ENCODE peak calls at places on chromosomes 7 and 10, in eight cellular contexts. One of them, this sample, is unnamed.

GRCh38 chr10:102869290-102870198 is at the start of gene AS3MT:
- DNase-seq in CD8-positive, alpha-beta T cell: no peak
- DNase-seq in thyroid gland: peak; percentile 52
- DNase-seq in adrenal gland: peak; percentile 64
- DNase-seq in transverse colon: peak; percentile 22
- DNase-seq in cardiac muscle cell: peak; percentile 82
- DNase-seq in prostate gland: peak; percentile 24
- DNase-seq in Peyer's patch: no peak
- DNase-seq in this sample: peak; percentile 45

GRCh38 chr7:24724451-24725190 is 32.6 kb downstream of the GSDME start:
- DNase-seq in prostate gland: no peak
- DNase-seq in CD8-positive, alpha-beta T cell: peak; percentile 35
- DNase-seq in adrenal gland: no peak
- DNase-seq in thyroid gland: no peak
- DNase-seq in transverse colon: no peak
- DNase-seq in Peyer's patch: peak; percentile 4
- DNase-seq in cardiac muscle cell: no peak
- DNase-seq in this sample: no peak

GRCh38 chr7:112143567-112143966 is 62.6 kb downstream of the DOCK4 start:
- DNase-seq in CD8-positive, alpha-beta T cell: no peak
- DNase-seq in thyroid gland: no peak
- DNase-seq in transverse colon: no peak
- DNase-seq in prostate gland: no peak
- DNase-seq in cardiac muscle cell: no peak
- DNase-seq in Peyer's patch: no peak
- DNase-seq in adrenal gland: no peak
- DNase-seq in this sample: no peak

GRCh38 chr10:26463986-26464385 is 25.8 kb downstream of the APBB1IP start:
- DNase-seq in adrenal gland: no peak
- DNase-seq in Peyer's patch: no peak
- DNase-seq in thyroid gland: no peak
- DNase-seq in cardiac muscle cell: no peak
- DNase-seq in CD8-positive, alpha-beta T cell: no peak
- DNase-seq in prostate gland: no peak
- DNase-seq in transverse colon: no peak
- DNase-seq in this sample: no peak

GRCh38 chr10:71878327-71879034 is 27.4 kb upstream of the PSAP start:
- DNase-seq in CD8-positive, alpha-beta T cell: peak; percentile 61
- DNase-seq in thyroid gland: peak; percentile 49
- DNase-seq in transverse colon: no peak
- DNase-seq in adrenal gland: no peak
- DNase-seq in prostate gland: no peak
- DNase-seq in cardiac muscle cell: no peak
- DNase-seq in Peyer's patch: peak; percentile 63
- DNase-seq in this sample: no peak

GRCh38 chr7:77910124-77910523 is 111.6 kb downstream of the PHTF2 start:
- DNase-seq in thyroid gland: no peak
- DNase-seq in cardiac muscle cell: no peak
- DNase-seq in CD8-positive, alpha-beta T cell: no peak
- DNase-seq in Peyer's patch: no peak
- DNase-seq in transverse colon: no peak
- DNase-seq in prostate gland: peak; percentile 6
- DNase-seq in adrenal gland: no peak
- DNase-seq in this sample: no peak

GRCh38 chr10:63464402-63465292 is 1.1 kb downstream of the JMJD1C start:
- DNase-seq in transverse colon: no peak
- DNase-seq in CD8-positive, alpha-beta T cell: no peak
- DNase-seq in prostate gland: no peak
- DNase-seq in Peyer's patch: no peak
- DNase-seq in cardiac muscle cell: peak; percentile 18
- DNase-seq in adrenal gland: no peak
- DNase-seq in thyroid gland: no peak
- DNase-seq in this sample: no peak

GRCh38 chr7:16918288-16918895 is 36.6 kb upstream of the AGR3 start:
- DNase-seq in cardiac muscle cell: peak; percentile 61
- DNase-seq in Peyer's patch: no peak
- DNase-seq in thyroid gland: peak; percentile 22
- DNase-seq in prostate gland: peak; percentile 28
- DNase-seq in CD8-positive, alpha-beta T cell: no peak
- DNase-seq in transverse colon: no peak
- DNase-seq in adrenal gland: no peak
- DNase-seq in this sample: peak; percentile 21

GRCh38 chr10:110006358-110007170 is 1.2 kb upstream of the ADD3 start:
- DNase-seq in transverse colon: peak; percentile 48
- DNase-seq in prostate gland: no peak
- DNase-seq in thyroid gland: peak; percentile 28
- DNase-seq in Peyer's patch: peak; percentile 38
- DNase-seq in CD8-positive, alpha-beta T cell: no peak
- DNase-seq in adrenal gland: no peak
- DNase-seq in cardiac muscle cell: peak; percentile 18
- DNase-seq in this sample: peak; percentile 54

GRCh38 chr7:99762680-99763327 is 21.2 kb downstream of the CYP3A4 start:
- DNase-seq in Peyer's patch: no peak
- DNase-seq in prostate gland: peak; percentile 51
- DNase-seq in cardiac muscle cell: no peak
- DNase-seq in adrenal gland: peak; percentile 53
- DNase-seq in transverse colon: no peak
- DNase-seq in thyroid gland: no peak
- DNase-seq in CD8-positive, alpha-beta T cell: no peak
- DNase-seq in this sample: peak; percentile 12

GRCh38 chr10:29119374-29119773 is 169.5 kb upstream of the LYZL1 start:
- DNase-seq in thyroid gland: peak; percentile 9
- DNase-seq in Peyer's patch: no peak
- DNase-seq in prostate gland: no peak
- DNase-seq in CD8-positive, alpha-beta T cell: no peak
- DNase-seq in transverse colon: peak; percentile 72
- DNase-seq in cardiac muscle cell: no peak
- DNase-seq in adrenal gland: peak; percentile 25
- DNase-seq in this sample: no peak

GRCh38 chr7:41005381-41005901 is 697.4 kb downstream of the INHBA start:
- DNase-seq in prostate gland: no peak
- DNase-seq in CD8-positive, alpha-beta T cell: no peak
- DNase-seq in transverse colon: no peak
- DNase-seq in cardiac muscle cell: no peak
- DNase-seq in adrenal gland: no peak
- DNase-seq in Peyer's patch: no peak
- DNase-seq in thyroid gland: no peak
- DNase-seq in this sample: no peak

DNA sequence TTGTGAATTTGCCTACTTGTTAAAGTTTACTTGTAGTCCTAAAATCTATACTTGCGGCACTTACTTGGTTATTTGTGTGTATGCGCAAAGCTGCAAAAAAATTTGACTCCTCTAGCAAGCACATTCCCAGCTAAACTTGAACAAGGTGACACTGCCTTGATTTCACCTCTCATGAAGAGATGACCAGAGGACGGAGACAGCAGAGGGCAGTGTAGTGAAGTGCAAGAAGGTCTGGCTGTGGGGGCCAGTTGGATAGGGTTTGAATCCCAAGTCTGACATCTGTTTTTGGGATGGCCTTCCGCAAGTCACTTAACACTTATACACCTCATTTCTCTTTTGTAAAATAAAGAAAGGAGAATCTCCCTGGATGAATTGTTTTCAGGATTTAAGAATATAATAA is 15.7 kb downstream of the SLK start:
- DNase-seq in transverse colon: no peak
- DNase-seq in CD8-positive, alpha-beta T cell: no peak
- DNase-seq in adrenal gland: no peak
- DNase-seq in thyroid gland: no peak
- DNase-seq in Peyer's patch: no peak
- DNase-seq in prostate gland: no peak
- DNase-seq in cardiac muscle cell: peak; percentile 44
- DNase-seq in this sample: peak; percentile 17
- TF ChIP-seq CTCF in transverse colon: no peak
- TF ChIP-seq CTCF in CD8-positive, alpha-beta T cell: no peak
- TF ChIP-seq CTCF in adrenal gland: no peak
- TF ChIP-seq CTCF in thyroid gland: no peak
- TF ChIP-seq CTCF in Peyer's patch: no peak
- TF ChIP-seq CTCF in prostate gland: no peak
- TF ChIP-seq CTCF in cardiac muscle cell: peak; percentile 16
- TF ChIP-seq CTCF in this sample: peak; percentile 34

GRCh38 chr7:114930107-114930521 is 8.2 kb downstream of the MDFIC start:
- DNase-seq in Peyer's patch: no peak
- DNase-seq in transverse colon: no peak
- DNase-seq in cardiac muscle cell: peak; percentile 27
- DNase-seq in CD8-positive, alpha-beta T cell: no peak
- DNase-seq in prostate gland: no peak
- DNase-seq in thyroid gland: no peak
- DNase-seq in adrenal gland: no peak
- DNase-seq in this sample: no peak

GRCh38 chr7:114929570-114929969 is 7.7 kb downstream of the MDFIC start:
- DNase-seq in adrenal gland: no peak
- DNase-seq in thyroid gland: no peak
- DNase-seq in Peyer's patch: no peak
- DNase-seq in cardiac muscle cell: no peak
- DNase-seq in prostate gland: no peak
- DNase-seq in transverse colon: no peak
- DNase-seq in CD8-positive, alpha-beta T cell: no peak
- DNase-seq in this sample: no peak

GRCh38 chr7:114933665-114934064 is 11.8 kb downstream of the MDFIC start:
- DNase-seq in cardiac muscle cell: no peak
- DNase-seq in Peyer's patch: no peak
- DNase-seq in thyroid gland: no peak
- DNase-seq in adrenal gland: no peak
- DNase-seq in prostate gland: no peak
- DNase-seq in transverse colon: no peak
- DNase-seq in CD8-positive, alpha-beta T cell: no peak
- DNase-seq in this sample: no peak

GRCh38 chr7:114930829-114931655 is 9.1 kb downstream of the MDFIC start:
- DNase-seq in Peyer's patch: no peak
- DNase-seq in prostate gland: no peak
- DNase-seq in CD8-positive, alpha-beta T cell: no peak
- DNase-seq in cardiac muscle cell: no peak
- DNase-seq in transverse colon: no peak
- DNase-seq in thyroid gland: no peak
- DNase-seq in adrenal gland: no peak
- DNase-seq in this sample: no peak

DNA sequence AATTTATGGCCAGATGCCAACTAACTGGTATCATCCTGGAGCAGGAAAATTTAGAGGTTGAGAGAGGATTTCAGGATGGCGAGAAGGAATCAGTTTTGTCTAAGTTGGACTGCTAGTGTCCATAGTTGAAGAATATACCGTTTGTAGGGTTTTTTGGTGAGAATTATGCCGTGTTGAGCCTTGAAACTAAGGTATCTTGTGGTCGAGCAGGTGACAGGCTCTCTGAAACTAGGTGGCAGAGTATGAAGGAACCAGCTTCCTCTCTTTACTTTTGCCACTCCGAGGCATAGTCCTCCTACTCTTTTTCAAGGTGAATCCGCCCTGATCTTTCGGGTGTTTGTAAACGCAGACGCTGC is 9.7 kb downstream of the MDFIC start:
- DNase-seq in thyroid gland: no peak
- DNase-seq in cardiac muscle cell: no peak
- DNase-seq in adrenal gland: no peak
- DNase-seq in CD8-positive, alpha-beta T cell: no peak
- DNase-seq in prostate gland: no peak
- DNase-seq in transverse colon: peak; percentile 32
- DNase-seq in Peyer's patch: peak; percentile 61
- DNase-seq in this sample: no peak
- H3K4me1 ChIP-seq in thyroid gland: peaks cover 64% of the 10 kb centered on the region
- H3K4me1 ChIP-seq in cardiac muscle cell: peaks cover 14% of the 10 kb centered on the region
- H3K4me1 ChIP-seq in adrenal gland: peaks cover 16% of the 10 kb centered on the region
- H3K4me1 ChIP-seq in CD8-positive, alpha-beta T cell: peaks cover 72% of the 10 kb centered on the region
- H3K4me1 ChIP-seq in prostate gland: no peaks in the 10 kb centered on the region
- H3K4me1 ChIP-seq in transverse colon: no peaks in the 10 kb centered on the region
- H3K4me1 ChIP-seq in Peyer's patch: peaks cover 14% of the 10 kb centered on the region
- H3K4me1 ChIP-seq in this sample: peaks cover 93% of the 10 kb centered on the region

GRCh38 chr10:20855398-20856038 is 41.6 kb downstream of the NEBL start:
- DNase-seq in thyroid gland: no peak
- DNase-seq in CD8-positive, alpha-beta T cell: no peak
- DNase-seq in adrenal gland: no peak
- DNase-seq in transverse colon: no peak
- DNase-seq in cardiac muscle cell: no peak
- DNase-seq in prostate gland: no peak
- DNase-seq in Peyer's patch: no peak
- DNase-seq in this sample: no peak

GRCh38 chr10:20853276-20853675 is 43.8 kb downstream of the NEBL start:
- DNase-seq in cardiac muscle cell: no peak
- DNase-seq in prostate gland: no peak
- DNase-seq in CD8-positive, alpha-beta T cell: no peak
- DNase-seq in Peyer's patch: no peak
- DNase-seq in transverse colon: no peak
- DNase-seq in thyroid gland: no peak
- DNase-seq in adrenal gland: no peak
- DNase-seq in this sample: no peak

GRCh38 chr10:20863008-20863407 is 34.1 kb downstream of the NEBL start:
- DNase-seq in CD8-positive, alpha-beta T cell: no peak
- DNase-seq in adrenal gland: no peak
- DNase-seq in prostate gland: no peak
- DNase-seq in Peyer's patch: no peak
- DNase-seq in transverse colon: no peak
- DNase-seq in cardiac muscle cell: no peak
- DNase-seq in thyroid gland: no peak
- DNase-seq in this sample: no peak

GRCh38 chr10:20856484-20856883 is 40.6 kb downstream of the NEBL start:
- DNase-seq in transverse colon: no peak
- DNase-seq in cardiac muscle cell: no peak
- DNase-seq in prostate gland: no peak
- DNase-seq in Peyer's patch: no peak
- DNase-seq in adrenal gland: no peak
- DNase-seq in CD8-positive, alpha-beta T cell: no peak
- DNase-seq in thyroid gland: no peak
- DNase-seq in this sample: no peak

DNA sequence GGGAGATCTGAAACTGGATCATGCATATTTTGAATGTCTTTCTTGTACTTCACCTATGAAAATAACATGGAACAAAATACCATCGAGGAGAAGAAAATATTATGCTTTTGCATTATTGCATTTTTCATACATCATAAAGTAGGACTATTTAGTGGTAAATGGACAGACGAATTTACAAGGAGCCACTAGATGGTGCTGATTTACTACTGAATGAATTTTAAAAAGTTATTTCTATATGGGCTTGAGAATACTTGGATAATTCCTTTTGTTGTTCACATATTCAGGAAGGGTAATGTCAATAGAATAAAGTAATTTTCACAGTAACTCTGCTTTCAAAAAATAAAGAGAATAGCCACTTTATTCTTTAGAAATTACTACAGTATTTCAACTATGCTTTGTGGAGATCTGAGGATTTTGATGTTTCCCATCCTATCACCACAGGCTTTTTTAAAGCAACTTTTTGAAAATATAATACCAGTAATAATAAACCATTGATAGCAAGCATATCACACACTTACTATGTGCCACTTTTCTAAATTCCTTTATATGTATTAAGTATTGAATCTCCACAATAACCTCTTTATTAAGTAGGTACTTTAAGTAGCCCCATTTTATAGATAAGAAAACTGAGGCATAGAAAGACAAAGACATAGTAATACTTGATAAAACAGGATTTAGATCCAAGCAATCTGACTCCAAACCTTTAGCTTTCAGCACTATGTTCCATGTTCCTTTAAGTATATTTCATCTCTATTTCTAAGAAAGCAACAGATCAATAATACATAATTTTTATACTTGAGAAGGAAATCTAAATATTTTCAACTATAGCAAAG is 38.6 kb downstream of the NEBL start:
- DNase-seq in transverse colon: no peak
- DNase-seq in Peyer's patch: no peak
- DNase-seq in cardiac muscle cell: no peak
- DNase-seq in CD8-positive, alpha-beta T cell: no peak
- DNase-seq in prostate gland: no peak
- DNase-seq in thyroid gland: no peak
- DNase-seq in adrenal gland: no peak
- DNase-seq in this sample: no peak
- TF ChIP-seq CTCF in transverse colon: peak; percentile 28
- TF ChIP-seq CTCF in Peyer's patch: peak; percentile 63
- TF ChIP-seq CTCF in cardiac muscle cell: peak; percentile 53
- TF ChIP-seq CTCF in CD8-positive, alpha-beta T cell: no peak
- TF ChIP-seq CTCF in prostate gland: peak; percentile 66
- TF ChIP-seq CTCF in thyroid gland: no peak
- TF ChIP-seq CTCF in adrenal gland: peak; percentile 49
- TF ChIP-seq CTCF in this sample: peak; percentile 34

GRCh38 chr10:122185643-122186042 is 85.5 kb upstream of the BTBD16 start:
- DNase-seq in transverse colon: no peak
- DNase-seq in CD8-positive, alpha-beta T cell: no peak
- DNase-seq in adrenal gland: no peak
- DNase-seq in cardiac muscle cell: no peak
- DNase-seq in thyroid gland: no peak
- DNase-seq in Peyer's patch: no peak
- DNase-seq in prostate gland: no peak
- DNase-seq in this sample: no peak
- H3K4me1 ChIP-seq in transverse colon: peaks cover 6% of the 10 kb centered on the region
- H3K4me1 ChIP-seq in CD8-positive, alpha-beta T cell: no peaks in the 10 kb centered on the region
- H3K4me1 ChIP-seq in adrenal gland: no peaks in the 10 kb centered on the region
- H3K4me1 ChIP-seq in cardiac muscle cell: peaks cover 17% of the 10 kb centered on the region
- H3K4me1 ChIP-seq in thyroid gland: peaks cover 58% of the 10 kb centered on the region
- H3K4me1 ChIP-seq in Peyer's patch: no peaks in the 10 kb centered on the region
- H3K4me1 ChIP-seq in prostate gland: peaks cover 3% of the 10 kb centered on the region
- H3K4me1 ChIP-seq in this sample: peaks cover 34% of the 10 kb centered on the region

This sample was measured in heart right ventricle.